ENCODE peak calls at places on chromosome 3, in six cellular contexts. C is pancreas; M is CD8-positive, alpha-beta T cell; W is foreskin fibroblast; F is body of pancreas; A is fibroblast of pulmonary artery. L is an unnamed sample.
A peak's percentile ranks its signal among the peaks of the same experiment; 100 is the strongest.

GRCh38 chr3:40623567-40623966 is 98.8 kb downstream of the ZNF621 start:
- DNase-seq in C (no peak), M (no peak), W (no peak), F (no peak), A (peak; percentile 2), L (no peak)

GRCh38 chr3:171620825-171621434 is 160.7 kb upstream of the TNIK start:
- DNase-seq in C (no peak), M (no peak), W (peak; percentile 15), F (no peak), A (peak; percentile 41), L (peak; percentile 25)

GRCh38 chr3:20074226-20075063 is 34.2 kb downstream of the KAT2B start:
- DNase-seq in C (no peak), M (no peak), W (peak; percentile 53), F (no peak), A (peak; percentile 38), L (peak; percentile 16)

GRCh38 chr3:52851348-52851747 is 16.5 kb upstream of the MUSTN1 start:
- DNase-seq in C (no peak), M (no peak), W (peak; percentile 40), F (peak; percentile 38), A (peak; percentile 56), L (no peak)

GRCh38 chr3:52398670-52399081 is 46.2 kb downstream of the SEMA3G start:
- DNase-seq in C (peak; percentile 24), M (no peak), W (no peak), F (no peak), A (no peak), L (no peak)

GRCh38 chr3:129016725-129017530 is 15.8 kb downstream of the EFCC1 start:
- DNase-seq in C (no peak), M (no peak), W (no peak), F (no peak), A (no peak), L (no peak)

GRCh38 chr3:19147905-19148767 is at the start of gene KCNH8:
- DNase-seq in C (peak; percentile 80), M (peak; percentile 49), W (no peak), F (peak; percentile 43), A (no peak), L (no peak)

GRCh38 chr3:129514110-129514509 is 14.3 kb upstream of the RHO start:
- DNase-seq in C (no peak), M (no peak), W (no peak), F (no peak), A (no peak), L (no peak)

GRCh38 chr3:148146947-148147346 is 550.8 kb upstream of the AGTR1 start:
- DNase-seq in C (no peak), M (no peak), W (peak; percentile 71), F (no peak), A (peak; percentile 80), L (peak; percentile 55)

GRCh38 chr3:9912294-9912935 is 4.5 kb upstream of the IL17RC start:
- DNase-seq in C (no peak), M (no peak), W (peak; percentile 66), F (no peak), A (peak; percentile 53), L (peak; percentile 53)

GRCh38 chr3:197709135-197709534 is 27.6 kb downstream of the RUBCN start:
- DNase-seq in C (no peak), M (no peak), W (no peak), F (no peak), A (no peak), L (no peak)

GRCh38 chr3:164306042-164306441 is 772.3 kb downstream of the SI start:
- DNase-seq in C (no peak), M (no peak), W (no peak), F (no peak), A (no peak), L (no peak)

GRCh38 chr3:48926425-48927392 is 8.1 kb downstream of the ARIH2 start:
- DNase-seq in C (no peak), M (no peak), W (no peak), F (no peak), A (peak; percentile 40), L (no peak)

GRCh38 chr3:136245691-136246090 is 4.4 kb upstream of the PCCB start:
- DNase-seq in C (no peak), M (no peak), W (no peak), F (no peak), A (no peak), L (no peak)
- H3K4me3 ChIP-seq in C (no peak overlapping the region), M (no peak overlapping the region), W (no peak overlapping the region), F (no peak overlapping the region), A (no peak overlapping the region), L (no peak overlapping the region)

GRCh38 chr3:47882338-47882737 is 79.4 kb downstream of the DHX30 start:
- DNase-seq in C (no peak), M (no peak), W (no peak), F (no peak), A (no peak), L (no peak)
- TF ChIP-seq CTCF in C (peak; percentile 12), M (no peak), W (no peak), F (no peak), A (no peak), L (no peak)

GRCh38 chr3:4491873-4492239 is 1.3 kb upstream of the ITPR1 start:
- DNase-seq in C (no peak), M (no peak), W (no peak), F (no peak), A (no peak), L (no peak)
- H3K4me3 ChIP-seq in C (peak overlapping the region; percentile 58), M (peak overlapping the region; percentile 97), W (peak overlapping the region; percentile 75), F (peak overlapping the region; percentile 66), A (peak overlapping the region; percentile 89), L (peak overlapping the region; percentile 89)

GRCh38 chr3:55716611-55717225 is 229.6 kb upstream of the WNT5A start:
- DNase-seq in C (no peak), M (no peak), W (no peak), F (no peak), A (no peak), L (no peak)

GRCh38 chr3:55718956-55719355 is 231.8 kb upstream of the WNT5A start:
- DNase-seq in C (no peak), M (no peak), W (no peak), F (no peak), A (no peak), L (no peak)

GRCh38 chr3:55719508-55719907 is 232.4 kb upstream of the WNT5A start:
- DNase-seq in C (no peak), M (no peak), W (no peak), F (no peak), A (no peak), L (no peak)

GRCh38 chr3:55718074-55718473 is 231.0 kb upstream of the WNT5A start:
- DNase-seq in C (no peak), M (no peak), W (no peak), F (no peak), A (no peak), L (no peak)

GRCh38 chr3:55718475-55718874 is 231.4 kb upstream of the WNT5A start:
- DNase-seq in C (no peak), M (no peak), W (peak; percentile 50), F (no peak), A (peak; percentile 11), L (no peak)
- TF ChIP-seq CTCF in C (no peak), M (no peak), W (no peak), F (no peak), A (no peak), L (no peak)

DNA sequence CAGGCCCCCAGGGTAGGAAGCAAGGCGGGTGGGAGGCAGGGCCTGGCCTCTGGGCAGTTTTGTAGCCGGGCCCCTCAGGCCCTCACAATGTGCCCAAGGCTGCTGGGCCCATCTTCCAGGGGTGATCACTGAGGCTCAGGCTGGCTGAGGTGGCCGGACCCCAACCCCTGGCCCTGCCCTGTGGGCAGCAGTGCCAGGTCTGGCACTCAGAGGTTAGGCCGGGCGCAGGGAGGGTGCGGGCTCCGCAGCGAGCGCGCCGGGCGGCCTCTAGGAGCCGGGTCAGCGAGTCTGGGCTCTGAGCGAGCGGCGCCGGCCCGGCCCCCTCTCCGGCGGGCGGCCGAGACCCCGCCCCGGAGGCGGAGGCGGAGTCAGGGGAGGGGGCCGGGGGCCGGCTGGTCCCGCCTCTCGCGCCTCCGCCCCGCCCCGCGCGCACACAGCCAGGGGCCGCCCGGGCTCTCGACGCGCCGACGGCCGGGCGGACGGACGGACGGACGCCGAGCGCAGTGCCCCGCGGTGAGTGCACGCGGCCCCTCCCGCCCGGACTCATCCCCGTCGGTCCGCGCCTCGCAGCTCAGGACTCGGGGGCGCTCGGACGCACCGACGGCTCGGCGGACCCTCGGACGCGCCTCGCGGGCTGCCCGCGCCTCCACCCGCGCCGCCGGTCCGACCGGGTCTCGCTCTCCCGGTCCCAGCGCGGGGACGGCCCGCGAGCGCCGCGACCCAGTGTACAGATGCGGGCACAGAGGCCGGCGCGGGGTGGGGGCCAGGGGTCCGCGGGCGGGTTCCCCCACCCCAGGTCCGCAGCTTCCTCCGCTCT is at the start of gene FBLN2:
- DNase-seq in C (no peak), M (no peak), W (peak; percentile 51), F (peak; percentile 17), A (peak; percentile 48), L (no peak)
- H3K4me3 ChIP-seq in C (no peak within 1 kb of the TSS), M (peak within 1 kb of the TSS; percentile 20), W (peak within 1 kb of the TSS; percentile 50), F (no peak within 1 kb of the TSS), A (peak within 1 kb of the TSS; percentile 36), L (peak within 1 kb of the TSS; percentile 37)

DNA sequence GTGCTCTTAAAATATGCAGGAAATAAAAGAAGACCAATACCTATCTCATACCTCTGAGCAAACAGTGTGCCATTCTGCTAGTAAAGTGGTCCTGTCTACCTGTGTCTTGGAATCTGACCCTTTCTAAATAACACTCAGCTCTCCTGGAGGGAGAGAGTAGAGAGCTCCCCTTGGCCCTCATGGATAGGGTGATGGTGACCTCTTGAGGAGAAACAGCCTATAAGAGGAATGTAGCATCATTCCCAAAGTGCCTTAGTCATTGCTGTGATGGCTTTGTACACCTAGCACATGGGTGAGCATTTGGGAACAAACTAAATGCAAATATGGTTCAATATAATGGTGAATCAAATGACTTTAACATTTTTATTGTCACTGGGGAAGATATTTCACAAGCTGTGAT is 10.0 kb downstream of the SNTN start:
- DNase-seq in C (no peak), M (no peak), W (no peak), F (peak; percentile 12), A (no peak), L (no peak)
- TF ChIP-seq CTCF in C (no peak), M (no peak), W (peak; percentile 2), F (peak; percentile 32), A (no peak), L (peak; percentile 38)

GRCh38 chr3:127822166-127822835 is at the start of gene MGLL:
- DNase-seq in C (no peak), M (peak; percentile 37), W (no peak), F (no peak), A (peak; percentile 32), L (no peak)
- H3K4me3 ChIP-seq in C (peak within 1 kb of the TSS; percentile 29), M (no peak within 1 kb of the TSS), W (peak within 1 kb of the TSS; percentile 85), F (peak within 1 kb of the TSS; percentile 41), A (peak within 1 kb of the TSS; percentile 72), L (peak within 1 kb of the TSS; percentile 65)

GRCh38 chr3:28273837-28274236 is 32.4 kb downstream of the CMC1 start:
- DNase-seq in C (no peak), M (no peak), W (no peak), F (no peak), A (no peak), L (no peak)

GRCh38 chr3:28267984-28268849 is 26.8 kb downstream of the CMC1 start:
- DNase-seq in C (no peak), M (no peak), W (no peak), F (peak; percentile 21), A (no peak), L (no peak)

DNA sequence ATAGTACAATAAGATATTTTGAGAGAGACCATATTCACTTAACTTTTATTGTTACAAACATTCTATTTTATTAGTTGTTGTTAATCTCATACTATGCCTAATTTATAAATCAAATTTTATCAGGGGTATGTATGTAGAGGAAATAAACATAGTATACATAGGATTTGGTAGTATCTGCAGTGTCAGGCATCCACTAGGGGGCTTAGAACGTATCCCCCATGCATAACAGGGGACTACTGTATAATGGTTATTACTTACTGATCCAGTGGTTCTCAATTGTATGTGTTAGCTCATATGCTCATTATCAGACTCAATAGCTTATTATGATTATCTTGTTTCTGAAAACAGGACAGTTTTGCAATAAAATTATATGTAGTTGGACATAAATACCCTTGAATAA is 27.6 kb downstream of the CMC1 start:
- DNase-seq in C (no peak), M (no peak), W (no peak), F (no peak), A (no peak), L (no peak)
- TF ChIP-seq CTCF in C (no peak), M (peak; percentile 26), W (peak; percentile 14), F (no peak), A (peak; percentile 29), L (peak; percentile 14)

L was measured in AG09309.